ENCODE peak calls at places on chromosomes 3 and 15, in seven cellular contexts. One of them, this sample, is unnamed.

GRCh38 chr3:134326760-134327593 is 47.3 kb downstream of the AMOTL2 start:
- DNase-seq in mesenchymal stem cell: peak
- DNase-seq in IMR-90: peak
- DNase-seq in mesendoderm: peak
- DNase-seq in neuronal stem cell: peak
- DNase-seq in trophoblast cell: peak
- DNase-seq in H1: no peak
- DNase-seq in this sample: peak

GRCh38 chr15:87863152-87863551 is 393.4 kb downstream of the NTRK3 start:
- DNase-seq in mesenchymal stem cell: peak
- DNase-seq in IMR-90: peak
- DNase-seq in mesendoderm: peak
- DNase-seq in neuronal stem cell: peak
- DNase-seq in trophoblast cell: no peak
- DNase-seq in H1: peak
- DNase-seq in this sample: peak

GRCh38 chr15:43625086-43625485 is 6.5 kb upstream of the STRC start:
- DNase-seq in mesenchymal stem cell: no peak
- DNase-seq in IMR-90: no peak
- DNase-seq in mesendoderm: no peak
- DNase-seq in neuronal stem cell: no peak
- DNase-seq in trophoblast cell: no peak
- DNase-seq in H1: no peak
- DNase-seq in this sample: no peak

GRCh38 chr3:46660543-46661523 is 32.6 kb downstream of the ALS2CL start:
- DNase-seq in mesenchymal stem cell: no peak
- DNase-seq in IMR-90: no peak
- DNase-seq in mesendoderm: no peak
- DNase-seq in neuronal stem cell: no peak
- DNase-seq in trophoblast cell: no peak
- DNase-seq in H1: no peak
- DNase-seq in this sample: peak

GRCh38 chr3:52046914-52047239 is 9.5 kb downstream of the DUSP7 start:
- DNase-seq in mesenchymal stem cell: no peak
- DNase-seq in IMR-90: no peak
- DNase-seq in mesendoderm: no peak
- DNase-seq in neuronal stem cell: no peak
- DNase-seq in trophoblast cell: no peak
- DNase-seq in H1: no peak
- DNase-seq in this sample: no peak

GRCh38 chr3:123071146-123071545 is 4.3 kb downstream of the PDIA5 start:
- DNase-seq in mesenchymal stem cell: peak
- DNase-seq in IMR-90: peak
- DNase-seq in mesendoderm: peak
- DNase-seq in neuronal stem cell: no peak
- DNase-seq in trophoblast cell: no peak
- DNase-seq in H1: no peak
- DNase-seq in this sample: peak

GRCh38 chr3:130755666-130756065 is 9.0 kb upstream of the PIK3R4 start:
- DNase-seq in mesenchymal stem cell: no peak
- DNase-seq in IMR-90: no peak
- DNase-seq in mesendoderm: no peak
- DNase-seq in neuronal stem cell: no peak
- DNase-seq in trophoblast cell: peak
- DNase-seq in H1: no peak
- DNase-seq in this sample: no peak

GRCh38 chr15:68717952-68718351 is 102.7 kb downstream of the ANP32A start:
- DNase-seq in mesenchymal stem cell: no peak
- DNase-seq in IMR-90: no peak
- DNase-seq in mesendoderm: no peak
- DNase-seq in neuronal stem cell: no peak
- DNase-seq in trophoblast cell: no peak
- DNase-seq in H1: no peak
- DNase-seq in this sample: no peak

GRCh38 chr3:43859766-43860165 is 169.0 kb downstream of the ABHD5 start:
- DNase-seq in mesenchymal stem cell: no peak
- DNase-seq in IMR-90: no peak
- DNase-seq in mesendoderm: no peak
- DNase-seq in neuronal stem cell: no peak
- DNase-seq in trophoblast cell: no peak
- DNase-seq in H1: no peak
- DNase-seq in this sample: peak

GRCh38 chr15:47824185-47824584 is 106.9 kb downstream of the SEMA6D start:
- DNase-seq in mesenchymal stem cell: no peak
- DNase-seq in IMR-90: no peak
- DNase-seq in mesendoderm: no peak
- DNase-seq in neuronal stem cell: no peak
- DNase-seq in trophoblast cell: peak
- DNase-seq in H1: no peak
- DNase-seq in this sample: no peak

GRCh38 chr3:34011171-34012101 is 213.0 kb downstream of the PDCD6IP start:
- DNase-seq in mesenchymal stem cell: peak
- DNase-seq in IMR-90: peak
- DNase-seq in mesendoderm: peak
- DNase-seq in neuronal stem cell: no peak
- DNase-seq in trophoblast cell: peak
- DNase-seq in H1: no peak
- DNase-seq in this sample: peak

GRCh38 chr3:13451301-13451673 is 28.8 kb upstream of the HDAC11 start:
- DNase-seq in mesenchymal stem cell: no peak
- DNase-seq in IMR-90: peak
- DNase-seq in mesendoderm: no peak
- DNase-seq in neuronal stem cell: no peak
- DNase-seq in trophoblast cell: peak
- DNase-seq in H1: no peak
- DNase-seq in this sample: peak

GRCh38 chr3:38006031-38006430 is 15.4 kb downstream of the VILL start:
- DNase-seq in mesenchymal stem cell: no peak
- DNase-seq in IMR-90: no peak
- DNase-seq in mesendoderm: no peak
- DNase-seq in neuronal stem cell: no peak
- DNase-seq in trophoblast cell: no peak
- DNase-seq in H1: no peak
- DNase-seq in this sample: no peak

GRCh38 chr15:68143129-68143528 is 62.0 kb downstream of the CALML4 start:
- DNase-seq in mesenchymal stem cell: no peak
- DNase-seq in IMR-90: no peak
- DNase-seq in mesendoderm: no peak
- DNase-seq in neuronal stem cell: no peak
- DNase-seq in trophoblast cell: no peak
- DNase-seq in H1: no peak
- DNase-seq in this sample: no peak

GRCh38 chr3:181720281-181720680 is 8.6 kb downstream of the SOX2 start:
- DNase-seq in mesenchymal stem cell: no peak
- DNase-seq in IMR-90: no peak
- DNase-seq in mesendoderm: no peak
- DNase-seq in neuronal stem cell: no peak
- DNase-seq in trophoblast cell: no peak
- DNase-seq in H1: no peak
- DNase-seq in this sample: no peak

GRCh38 chr3:70737656-70738309 is 425.3 kb upstream of the MDFIC2 start:
- DNase-seq in mesenchymal stem cell: no peak
- DNase-seq in IMR-90: no peak
- DNase-seq in mesendoderm: no peak
- DNase-seq in neuronal stem cell: no peak
- DNase-seq in trophoblast cell: no peak
- DNase-seq in H1: no peak
- DNase-seq in this sample: no peak

GRCh38 chr3:161914703-161915102 is 418.1 kb downstream of the OTOL1 start:
- DNase-seq in mesenchymal stem cell: peak
- DNase-seq in IMR-90: peak
- DNase-seq in mesendoderm: peak
- DNase-seq in neuronal stem cell: peak
- DNase-seq in trophoblast cell: no peak
- DNase-seq in H1: peak
- DNase-seq in this sample: peak

GRCh38 chr15:39327005-39327725 is 253.7 kb upstream of the THBS1 start:
- DNase-seq in mesenchymal stem cell: no peak
- DNase-seq in IMR-90: no peak
- DNase-seq in mesendoderm: no peak
- DNase-seq in neuronal stem cell: no peak
- DNase-seq in trophoblast cell: peak
- DNase-seq in H1: no peak
- DNase-seq in this sample: no peak

GRCh38 chr15:58551764-58552504 is 120.1 kb downstream of the LIPC start:
- DNase-seq in mesenchymal stem cell: peak
- DNase-seq in IMR-90: peak
- DNase-seq in mesendoderm: peak
- DNase-seq in neuronal stem cell: no peak
- DNase-seq in trophoblast cell: peak
- DNase-seq in H1: no peak
- DNase-seq in this sample: no peak

GRCh38 chr3:71063768-71064287 is 519.7 kb downstream of the FOXP1 start:
- DNase-seq in mesenchymal stem cell: peak
- DNase-seq in IMR-90: peak
- DNase-seq in mesendoderm: peak
- DNase-seq in neuronal stem cell: peak
- DNase-seq in trophoblast cell: peak
- DNase-seq in H1: no peak
- DNase-seq in this sample: no peak

GRCh38 chr15:60390931-60391501 is 6.8 kb downstream of the ANXA2 start:
- DNase-seq in mesenchymal stem cell: peak
- DNase-seq in IMR-90: peak
- DNase-seq in mesendoderm: peak
- DNase-seq in neuronal stem cell: peak
- DNase-seq in trophoblast cell: peak
- DNase-seq in H1: no peak
- DNase-seq in this sample: peak

GRCh38 chr15:76986743-76987142 is 8.2 kb upstream of the PSTPIP1 start:
- DNase-seq in mesenchymal stem cell: no peak
- DNase-seq in IMR-90: no peak
- DNase-seq in mesendoderm: no peak
- DNase-seq in neuronal stem cell: no peak
- DNase-seq in trophoblast cell: no peak
- DNase-seq in H1: no peak
- DNase-seq in this sample: no peak

GRCh38 chr15:76987896-76988860 is 6.7 kb upstream of the PSTPIP1 start:
- DNase-seq in mesenchymal stem cell: no peak
- DNase-seq in IMR-90: no peak
- DNase-seq in mesendoderm: peak
- DNase-seq in neuronal stem cell: no peak
- DNase-seq in trophoblast cell: no peak
- DNase-seq in H1: no peak
- DNase-seq in this sample: peak

GRCh38 chr15:76991048-76991447 is 3.9 kb upstream of the PSTPIP1 start:
- DNase-seq in mesenchymal stem cell: no peak
- DNase-seq in IMR-90: no peak
- DNase-seq in mesendoderm: no peak
- DNase-seq in neuronal stem cell: no peak
- DNase-seq in trophoblast cell: peak
- DNase-seq in H1: no peak
- DNase-seq in this sample: no peak

GRCh38 chr15:76987276-76987675 is 7.7 kb upstream of the PSTPIP1 start:
- DNase-seq in mesenchymal stem cell: no peak
- DNase-seq in IMR-90: no peak
- DNase-seq in mesendoderm: no peak
- DNase-seq in neuronal stem cell: no peak
- DNase-seq in trophoblast cell: no peak
- DNase-seq in H1: no peak
- DNase-seq in this sample: no peak

GRCh38 chr15:76988874-76989780 is 5.8 kb upstream of the PSTPIP1 start:
- DNase-seq in mesenchymal stem cell: no peak
- DNase-seq in IMR-90: no peak
- DNase-seq in mesendoderm: peak
- DNase-seq in neuronal stem cell: no peak
- DNase-seq in trophoblast cell: no peak
- DNase-seq in H1: no peak
- DNase-seq in this sample: no peak
- H3K4ac ChIP-seq in mesenchymal stem cell: no peak
- H3K4ac ChIP-seq in IMR-90: no peak
- H3K4ac ChIP-seq in mesendoderm: no peak
- H3K4ac ChIP-seq in neuronal stem cell: no peak
- H3K4ac ChIP-seq in trophoblast cell: no peak
- H3K4ac ChIP-seq in H1: no peak
- H3K4ac ChIP-seq in this sample: no peak

GRCh38 chr3:185713015-185713414 is 111.8 kb downstream of the IGF2BP2 start:
- DNase-seq in mesenchymal stem cell: no peak
- DNase-seq in IMR-90: no peak
- DNase-seq in mesendoderm: no peak
- DNase-seq in neuronal stem cell: no peak
- DNase-seq in trophoblast cell: no peak
- DNase-seq in H1: no peak
- DNase-seq in this sample: no peak

GRCh38 chr3:185717121-185717520 is 107.7 kb downstream of the IGF2BP2 start:
- DNase-seq in mesenchymal stem cell: peak
- DNase-seq in IMR-90: peak
- DNase-seq in mesendoderm: no peak
- DNase-seq in neuronal stem cell: no peak
- DNase-seq in trophoblast cell: peak
- DNase-seq in H1: no peak
- DNase-seq in this sample: no peak

GRCh38 chr3:185714085-185714484 is 110.8 kb downstream of the IGF2BP2 start:
- DNase-seq in mesenchymal stem cell: no peak
- DNase-seq in IMR-90: no peak
- DNase-seq in mesendoderm: no peak
- DNase-seq in neuronal stem cell: no peak
- DNase-seq in trophoblast cell: no peak
- DNase-seq in H1: no peak
- DNase-seq in this sample: no peak

GRCh38 chr3:185716436-185717090 is 108.3 kb downstream of the IGF2BP2 start:
- DNase-seq in mesenchymal stem cell: no peak
- DNase-seq in IMR-90: no peak
- DNase-seq in mesendoderm: peak
- DNase-seq in neuronal stem cell: no peak
- DNase-seq in trophoblast cell: no peak
- DNase-seq in H1: no peak
- DNase-seq in this sample: no peak

DNA sequence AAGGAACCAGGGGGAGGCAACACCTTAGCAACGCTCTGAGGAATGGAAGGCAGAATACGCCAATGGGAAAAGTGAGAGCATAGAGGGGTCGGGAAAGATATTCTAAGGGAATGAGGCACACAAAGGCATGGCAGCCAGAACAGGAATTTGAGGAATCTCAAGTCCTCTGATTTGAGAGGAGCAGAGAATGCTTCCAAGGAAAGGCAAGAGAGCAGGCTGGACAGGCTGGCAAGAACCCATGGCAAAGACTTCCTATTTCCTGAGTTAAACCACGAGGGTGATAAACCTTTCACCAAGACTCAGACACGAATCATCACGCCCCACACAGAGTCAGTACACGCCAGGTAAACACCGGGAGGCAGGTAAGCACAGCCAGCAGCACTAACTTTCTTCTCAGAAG is 109.8 kb downstream of the IGF2BP2 start:
- DNase-seq in mesenchymal stem cell: no peak
- DNase-seq in IMR-90: peak
- DNase-seq in mesendoderm: peak
- DNase-seq in neuronal stem cell: peak
- DNase-seq in trophoblast cell: peak
- DNase-seq in H1: peak
- DNase-seq in this sample: peak
- H3K4ac ChIP-seq in mesenchymal stem cell: peak
- H3K4ac ChIP-seq in IMR-90: peak
- H3K4ac ChIP-seq in mesendoderm: no peak
- H3K4ac ChIP-seq in neuronal stem cell: no peak
- H3K4ac ChIP-seq in trophoblast cell: no peak
- H3K4ac ChIP-seq in H1: no peak
- H3K4ac ChIP-seq in this sample: no peak

GRCh38 chr3:132555316-132556035 is 41.6 kb upstream of the ACKR4 start:
- DNase-seq in mesenchymal stem cell: no peak
- DNase-seq in IMR-90: no peak
- DNase-seq in mesendoderm: no peak
- DNase-seq in neuronal stem cell: no peak
- DNase-seq in trophoblast cell: no peak
- DNase-seq in H1: no peak
- DNase-seq in this sample: no peak
- H3K4ac ChIP-seq in mesenchymal stem cell: no peak
- H3K4ac ChIP-seq in IMR-90: peak
- H3K4ac ChIP-seq in mesendoderm: no peak
- H3K4ac ChIP-seq in neuronal stem cell: no peak
- H3K4ac ChIP-seq in trophoblast cell: no peak
- H3K4ac ChIP-seq in H1: no peak
- H3K4ac ChIP-seq in this sample: no peak

GRCh38 chr3:54746722-54747121 is 181.1 kb downstream of the LRTM1 start:
- DNase-seq in mesenchymal stem cell: no peak
- DNase-seq in IMR-90: no peak
- DNase-seq in mesendoderm: no peak
- DNase-seq in neuronal stem cell: no peak
- DNase-seq in trophoblast cell: no peak
- DNase-seq in H1: no peak
- DNase-seq in this sample: no peak
- H3K4ac ChIP-seq in mesenchymal stem cell: no peak
- H3K4ac ChIP-seq in IMR-90: no peak
- H3K4ac ChIP-seq in mesendoderm: no peak
- H3K4ac ChIP-seq in neuronal stem cell: no peak
- H3K4ac ChIP-seq in trophoblast cell: no peak
- H3K4ac ChIP-seq in H1: no peak
- H3K4ac ChIP-seq in this sample: no peak